ENCODE peak calls at places on chromosomes 6 and 20, in eight cellular contexts. One of them, this sample, is unnamed.
A peak's percentile ranks its signal among the peaks of the same experiment; 100 is the strongest.

GRCh38 chr6:76633259-76633658 is 560.8 kb upstream of the IMPG1 start:
- DNase-seq in lower lobe of right lung: no peak
- DNase-seq in left lung: no peak
- DNase-seq in mammary epithelial cell: no peak
- DNase-seq in GM23248: no peak
- DNase-seq in HCT116: peak; percentile 12
- DNase-seq in Panc1: no peak
- DNase-seq in fibroblast of lung: no peak
- DNase-seq in this sample: no peak

GRCh38 chr6:139117734-139118133 is 17.1 kb upstream of the HECA start:
- DNase-seq in lower lobe of right lung: no peak
- DNase-seq in left lung: no peak
- DNase-seq in mammary epithelial cell: no peak
- DNase-seq in GM23248: peak; percentile 32
- DNase-seq in HCT116: no peak
- DNase-seq in Panc1: no peak
- DNase-seq in fibroblast of lung: no peak
- DNase-seq in this sample: no peak

GRCh38 chr6:137157601-137158000 is 15.8 kb downstream of the IL22RA2 start:
- DNase-seq in lower lobe of right lung: no peak
- DNase-seq in left lung: no peak
- DNase-seq in mammary epithelial cell: peak; percentile 75
- DNase-seq in GM23248: no peak
- DNase-seq in HCT116: no peak
- DNase-seq in Panc1: no peak
- DNase-seq in fibroblast of lung: no peak
- DNase-seq in this sample: no peak

GRCh38 chr6:25512560-25512959 is 139.5 kb upstream of the SCGN start:
- DNase-seq in lower lobe of right lung: no peak
- DNase-seq in left lung: no peak
- DNase-seq in mammary epithelial cell: no peak
- DNase-seq in GM23248: no peak
- DNase-seq in HCT116: no peak
- DNase-seq in Panc1: no peak
- DNase-seq in fibroblast of lung: no peak
- DNase-seq in this sample: no peak

GRCh38 chr6:163261361-163261760 is 153.2 kb upstream of the QKI start:
- DNase-seq in lower lobe of right lung: no peak
- DNase-seq in left lung: no peak
- DNase-seq in mammary epithelial cell: no peak
- DNase-seq in GM23248: no peak
- DNase-seq in HCT116: no peak
- DNase-seq in Panc1: no peak
- DNase-seq in fibroblast of lung: no peak
- DNase-seq in this sample: no peak

GRCh38 chr6:167396659-167397490 is 72.0 kb downstream of the TTLL2 start:
- DNase-seq in lower lobe of right lung: no peak
- DNase-seq in left lung: no peak
- DNase-seq in mammary epithelial cell: no peak
- DNase-seq in GM23248: no peak
- DNase-seq in HCT116: no peak
- DNase-seq in Panc1: no peak
- DNase-seq in fibroblast of lung: no peak
- DNase-seq in this sample: no peak

GRCh38 chr20:53839423-53840176 is 230.8 kb downstream of the BCAS1 start:
- DNase-seq in lower lobe of right lung: peak; percentile 56
- DNase-seq in left lung: peak; percentile 48
- DNase-seq in mammary epithelial cell: no peak
- DNase-seq in GM23248: no peak
- DNase-seq in HCT116: no peak
- DNase-seq in Panc1: no peak
- DNase-seq in fibroblast of lung: no peak
- DNase-seq in this sample: peak; percentile 75

GRCh38 chr6:32060966-32061655 is 22.9 kb downstream of the CYP21A2 start:
- DNase-seq in lower lobe of right lung: no peak
- DNase-seq in left lung: no peak
- DNase-seq in mammary epithelial cell: no peak
- DNase-seq in GM23248: no peak
- DNase-seq in HCT116: no peak
- DNase-seq in Panc1: no peak
- DNase-seq in fibroblast of lung: no peak
- DNase-seq in this sample: no peak

GRCh38 chr6:51855310-51856082 is 231.9 kb downstream of the PKHD1 start:
- DNase-seq in lower lobe of right lung: no peak
- DNase-seq in left lung: no peak
- DNase-seq in mammary epithelial cell: peak; percentile 41
- DNase-seq in GM23248: peak; percentile 70
- DNase-seq in HCT116: peak; percentile 41
- DNase-seq in Panc1: peak; percentile 20
- DNase-seq in fibroblast of lung: peak; percentile 53
- DNase-seq in this sample: peak; percentile 52

GRCh38 chr6:161137839-161138544 is 135.9 kb downstream of the AGPAT4 start:
- DNase-seq in lower lobe of right lung: no peak
- DNase-seq in left lung: no peak
- DNase-seq in mammary epithelial cell: peak; percentile 90
- DNase-seq in GM23248: peak; percentile 56
- DNase-seq in HCT116: no peak
- DNase-seq in Panc1: no peak
- DNase-seq in fibroblast of lung: peak; percentile 23
- DNase-seq in this sample: no peak

GRCh38 chr6:155026366-155027045 is 31.4 kb downstream of the TIAM2 start:
- DNase-seq in lower lobe of right lung: no peak
- DNase-seq in left lung: peak; percentile 36
- DNase-seq in mammary epithelial cell: peak; percentile 90
- DNase-seq in GM23248: peak; percentile 95
- DNase-seq in HCT116: peak; percentile 82
- DNase-seq in Panc1: peak; percentile 73
- DNase-seq in fibroblast of lung: peak; percentile 85
- DNase-seq in this sample: no peak

GRCh38 chr6:116255246-116255800 is 1.4 kb upstream of the TSPYL4 start:
- DNase-seq in lower lobe of right lung: no peak
- DNase-seq in left lung: no peak
- DNase-seq in mammary epithelial cell: no peak
- DNase-seq in GM23248: peak; percentile 37
- DNase-seq in HCT116: no peak
- DNase-seq in Panc1: no peak
- DNase-seq in fibroblast of lung: peak; percentile 20
- DNase-seq in this sample: no peak

GRCh38 chr6:1212919-1213318 is 99.0 kb upstream of the FOXQ1 start:
- DNase-seq in lower lobe of right lung: no peak
- DNase-seq in left lung: no peak
- DNase-seq in mammary epithelial cell: no peak
- DNase-seq in GM23248: no peak
- DNase-seq in HCT116: no peak
- DNase-seq in Panc1: no peak
- DNase-seq in fibroblast of lung: no peak
- DNase-seq in this sample: no peak

GRCh38 chr6:551405-551804 is 105.5 kb downstream of the HUS1B start:
- DNase-seq in lower lobe of right lung: no peak
- DNase-seq in left lung: no peak
- DNase-seq in mammary epithelial cell: peak; percentile 70
- DNase-seq in GM23248: peak; percentile 61
- DNase-seq in HCT116: no peak
- DNase-seq in Panc1: no peak
- DNase-seq in fibroblast of lung: peak; percentile 32
- DNase-seq in this sample: no peak

GRCh38 chr6:45640081-45640491 is 262.4 kb upstream of the SUPT3H start:
- DNase-seq in lower lobe of right lung: no peak
- DNase-seq in left lung: no peak
- DNase-seq in mammary epithelial cell: peak; percentile 40
- DNase-seq in GM23248: peak; percentile 57
- DNase-seq in HCT116: no peak
- DNase-seq in Panc1: no peak
- DNase-seq in fibroblast of lung: peak; percentile 61
- DNase-seq in this sample: no peak

GRCh38 chr6:127821431-127821830 is 79.4 kb downstream of the THEMIS start:
- DNase-seq in lower lobe of right lung: no peak
- DNase-seq in left lung: no peak
- DNase-seq in mammary epithelial cell: no peak
- DNase-seq in GM23248: no peak
- DNase-seq in HCT116: no peak
- DNase-seq in Panc1: no peak
- DNase-seq in fibroblast of lung: no peak
- DNase-seq in this sample: no peak
- H3K4me1 ChIP-seq in lower lobe of right lung: no peaks in the 10 kb centered on the region
- H3K4me1 ChIP-seq in left lung: no peaks in the 10 kb centered on the region
- H3K4me1 ChIP-seq in mammary epithelial cell: no peaks in the 10 kb centered on the region
- H3K4me1 ChIP-seq in GM23248: no peaks in the 10 kb centered on the region
- H3K4me1 ChIP-seq in HCT116: no peaks in the 10 kb centered on the region
- H3K4me1 ChIP-seq in Panc1: no peaks in the 10 kb centered on the region
- H3K4me1 ChIP-seq in fibroblast of lung: no peaks in the 10 kb centered on the region
- H3K4me1 ChIP-seq in this sample: peaks cover 5% of the 10 kb centered on the region

DNA sequence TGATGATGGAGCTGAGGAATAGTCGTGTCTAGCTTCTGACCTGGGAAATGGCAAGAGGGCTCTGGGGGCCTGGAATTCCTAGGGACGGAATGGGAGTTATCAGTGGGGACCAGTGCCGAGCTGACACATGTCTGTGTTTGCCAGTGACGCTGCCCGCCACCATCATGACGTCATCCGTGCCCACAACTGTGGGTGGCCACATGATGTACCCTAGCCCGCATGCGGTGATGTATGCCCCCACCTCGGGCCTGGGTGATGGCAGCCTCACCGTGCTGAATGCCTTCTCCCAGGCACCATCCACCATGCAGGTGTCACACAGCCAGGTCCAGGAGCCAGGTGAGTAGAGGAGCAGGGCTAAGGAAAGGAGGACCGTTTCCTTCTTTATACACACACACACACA is 3.8 kb upstream of the CUL9 start:
- DNase-seq in lower lobe of right lung: no peak
- DNase-seq in left lung: no peak
- DNase-seq in mammary epithelial cell: no peak
- DNase-seq in GM23248: no peak
- DNase-seq in HCT116: no peak
- DNase-seq in Panc1: no peak
- DNase-seq in fibroblast of lung: no peak
- DNase-seq in this sample: no peak
- H3K4me1 ChIP-seq in lower lobe of right lung: peaks cover 44% of the 10 kb centered on the region
- H3K4me1 ChIP-seq in left lung: peaks cover 27% of the 10 kb centered on the region
- H3K4me1 ChIP-seq in mammary epithelial cell: peaks cover 29% of the 10 kb centered on the region
- H3K4me1 ChIP-seq in GM23248: peaks cover 27% of the 10 kb centered on the region
- H3K4me1 ChIP-seq in HCT116: peaks cover 47% of the 10 kb centered on the region
- H3K4me1 ChIP-seq in Panc1: peaks cover 35% of the 10 kb centered on the region
- H3K4me1 ChIP-seq in fibroblast of lung: peaks cover 23% of the 10 kb centered on the region
- H3K4me1 ChIP-seq in this sample: peaks cover 50% of the 10 kb centered on the region

DNA sequence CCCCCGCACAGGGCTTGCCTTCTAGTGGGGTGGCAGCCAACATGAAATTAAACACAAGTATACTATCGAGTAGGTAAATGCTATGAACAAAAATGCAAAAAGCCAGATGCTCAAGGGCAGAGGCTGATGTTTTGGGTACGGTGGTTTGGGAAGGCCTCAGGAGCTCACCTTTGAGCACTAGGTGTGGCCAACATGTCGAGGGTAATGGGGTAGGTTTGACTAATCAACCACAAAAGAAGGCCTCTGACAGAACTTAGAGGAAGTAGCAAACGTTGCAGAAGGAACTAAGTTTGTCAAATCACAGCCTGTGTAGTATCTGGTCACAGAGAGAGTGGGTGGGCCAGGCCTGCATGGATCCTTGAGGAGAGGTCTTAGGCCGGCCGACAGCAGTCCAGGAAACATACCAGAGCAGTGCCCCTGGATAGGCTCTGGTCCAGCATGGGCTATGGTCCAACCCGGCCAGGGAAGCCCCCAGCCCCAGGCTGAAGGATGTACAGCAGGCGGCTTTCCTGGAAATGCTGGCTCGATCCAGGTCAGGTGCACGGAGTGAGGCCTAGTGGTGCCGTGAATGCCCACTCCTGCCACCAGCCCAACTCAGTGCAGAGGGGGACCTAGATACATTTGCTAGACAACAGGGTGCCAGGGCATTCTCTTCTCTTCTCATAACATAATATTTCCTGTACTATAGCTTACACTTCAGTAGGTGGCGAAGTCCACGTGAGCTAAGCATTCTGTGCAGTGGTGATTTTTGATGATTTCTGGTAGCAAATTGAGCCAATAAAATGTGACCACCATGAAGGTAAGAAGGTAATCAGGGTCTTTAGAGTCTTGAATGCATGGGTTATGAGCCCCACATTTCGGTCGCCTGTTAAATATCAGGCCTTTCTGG is 56.3 kb upstream of the CD93 start:
- DNase-seq in lower lobe of right lung: peak; percentile 45
- DNase-seq in left lung: peak; percentile 36
- DNase-seq in mammary epithelial cell: peak; percentile 63
- DNase-seq in GM23248: no peak
- DNase-seq in HCT116: no peak
- DNase-seq in Panc1: no peak
- DNase-seq in fibroblast of lung: no peak
- DNase-seq in this sample: peak; percentile 33
- H3K4me1 ChIP-seq in lower lobe of right lung: peaks cover 56% of the 10 kb centered on the region
- H3K4me1 ChIP-seq in left lung: peaks cover 16% of the 10 kb centered on the region
- H3K4me1 ChIP-seq in mammary epithelial cell: peaks cover 35% of the 10 kb centered on the region
- H3K4me1 ChIP-seq in GM23248: peaks cover 51% of the 10 kb centered on the region
- H3K4me1 ChIP-seq in HCT116: peaks cover 57% of the 10 kb centered on the region
- H3K4me1 ChIP-seq in Panc1: peaks cover 3% of the 10 kb centered on the region
- H3K4me1 ChIP-seq in fibroblast of lung: peaks cover 15% of the 10 kb centered on the region
- H3K4me1 ChIP-seq in this sample: peaks cover 80% of the 10 kb centered on the region

GRCh38 chr6:88760091-88760490 is 203.3 kb downstream of the RNGTT start:
- DNase-seq in lower lobe of right lung: no peak
- DNase-seq in left lung: no peak
- DNase-seq in mammary epithelial cell: no peak
- DNase-seq in GM23248: no peak
- DNase-seq in HCT116: no peak
- DNase-seq in Panc1: no peak
- DNase-seq in fibroblast of lung: no peak
- DNase-seq in this sample: no peak

GRCh38 chr6:88763160-88763559 is 200.3 kb downstream of the RNGTT start:
- DNase-seq in lower lobe of right lung: no peak
- DNase-seq in left lung: no peak
- DNase-seq in mammary epithelial cell: no peak
- DNase-seq in GM23248: peak; percentile 14
- DNase-seq in HCT116: no peak
- DNase-seq in Panc1: no peak
- DNase-seq in fibroblast of lung: no peak
- DNase-seq in this sample: no peak

DNA sequence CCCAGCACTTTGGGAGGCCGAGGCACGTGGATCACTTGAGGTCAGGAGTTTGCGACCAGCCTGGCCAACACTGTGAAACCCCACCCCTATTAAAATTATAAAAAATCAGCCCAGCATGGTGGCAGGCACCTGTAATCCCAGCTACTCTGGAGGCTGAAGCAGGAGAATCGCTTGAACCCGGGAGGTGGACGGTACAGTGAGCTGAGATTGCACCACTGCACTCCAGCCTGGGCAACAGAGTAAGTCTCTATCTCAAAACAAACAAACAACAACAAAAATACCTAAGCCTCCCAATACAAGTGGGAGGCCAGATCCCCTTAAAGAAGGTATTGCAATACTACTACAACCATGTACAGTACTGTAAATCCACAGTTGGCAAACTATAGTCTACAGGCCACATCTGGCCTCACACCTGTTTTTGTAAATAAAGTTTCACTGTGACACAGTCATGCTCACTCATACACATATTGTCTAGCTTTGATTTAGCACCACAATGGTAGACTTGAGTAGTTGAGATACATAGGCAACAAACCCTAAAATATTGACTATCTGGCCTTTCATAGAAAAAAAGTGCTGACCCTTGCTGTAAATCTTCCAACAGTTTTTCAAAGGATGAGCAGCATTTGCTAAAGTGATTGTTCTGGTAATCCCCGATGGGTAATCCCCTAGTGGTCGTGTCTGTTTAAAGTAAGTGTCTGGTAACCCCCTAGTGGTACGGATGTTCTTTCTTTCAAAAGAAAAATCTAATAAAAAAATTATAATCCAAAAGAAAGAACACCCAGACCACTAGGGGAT is 202.0 kb downstream of the RNGTT start:
- DNase-seq in lower lobe of right lung: no peak
- DNase-seq in left lung: no peak
- DNase-seq in mammary epithelial cell: no peak
- DNase-seq in GM23248: no peak
- DNase-seq in HCT116: no peak
- DNase-seq in Panc1: no peak
- DNase-seq in fibroblast of lung: no peak
- DNase-seq in this sample: no peak
- H3K4me1 ChIP-seq in lower lobe of right lung: no peaks in the 10 kb centered on the region
- H3K4me1 ChIP-seq in left lung: no peaks in the 10 kb centered on the region
- H3K4me1 ChIP-seq in mammary epithelial cell: no peaks in the 10 kb centered on the region
- H3K4me1 ChIP-seq in GM23248: no peaks in the 10 kb centered on the region
- H3K4me1 ChIP-seq in HCT116: no peaks in the 10 kb centered on the region
- H3K4me1 ChIP-seq in Panc1: no peaks in the 10 kb centered on the region
- H3K4me1 ChIP-seq in fibroblast of lung: no peaks in the 10 kb centered on the region
- H3K4me1 ChIP-seq in this sample: no peaks in the 10 kb centered on the region